ENCODE peak calls at places on chromosomes 12 and 14, in five cellular contexts. U, D, F, S and M are unnamed samples. For H3K9me3, the result is how much of the 10 kb centered on the place peaks cover.

GRCh38 chr14:77045570-77045890 is 17.0 kb upstream of the IRF2BPL start:
- DNase-seq in U (no peak), S (no peak), F (no peak), D (peak), M (no peak)

GRCh38 chr14:63833728-63834127 is 19.1 kb upstream of the SYNE2 start:
- DNase-seq in S (no peak), D (no peak), F (no peak), U (no peak), M (no peak)

GRCh38 chr12:47032644-47033043 is 46.8 kb upstream of the PCED1B start:
- DNase-seq in U (no peak), S (peak), D (no peak), F (no peak), M (no peak)

GRCh38 chr12:88802307-88802706 is 222.0 kb upstream of the KITLG start:
- DNase-seq in S (no peak), U (no peak), D (no peak), F (no peak), M (no peak)

GRCh38 chr14:60642790-60643397 is 6.4 kb downstream of the SIX1 start:
- DNase-seq in F (no peak), D (peak), S (no peak), U (no peak), M (no peak)

GRCh38 chr12:102903318-102904007 is 13.6 kb downstream of the PAH start:
- DNase-seq in F (no peak), D (no peak), U (no peak), S (no peak), M (no peak)

GRCh38 chr12:111412007-111412829 is 6.5 kb downstream of the SH2B3 start:
- DNase-seq in D (no peak), F (no peak), U (peak), S (no peak), M (no peak)

GRCh38 chr12:1832801-1833595 is 12.6 kb downstream of the LRTM2 start:
- DNase-seq in S (no peak), F (no peak), D (peak), U (no peak), M (no peak)

GRCh38 chr12:98845957-98846356 is 200.9 kb downstream of the APAF1 start:
- DNase-seq in S (no peak), D (no peak), U (no peak), F (no peak), M (no peak)

GRCh38 chr14:105980224-105980623 is 453.8 kb downstream of the TMEM121 start:
- DNase-seq in S (no peak), F (no peak), U (no peak), D (no peak), M (no peak)
- H3K9me3 ChIP-seq in S (under half), F (under half), U (under half), D (under half), M (under half)

GRCh38 chr14:99475179-99475578 is 5.5 kb downstream of the SETD3 start:
- DNase-seq in F (no peak), U (no peak), S (no peak), D (no peak), M (no peak)
- TF ChIP-seq CTCF in F (no peak), U (no peak), S (no peak), D (no peak), M (no peak)

GRCh38 chr14:73462078-73462715 is 3.9 kb upstream of the NUMB start:
- DNase-seq in U (no peak), F (peak), S (no peak), D (no peak), M (peak)
- H3K27ac ChIP-seq in U (peak), F (no peak), S (no peak), D (peak), M (peak)

GRCh38 chr14:106222736-106223135 is 696.4 kb downstream of the TMEM121 start:
- DNase-seq in F (no peak), D (no peak), S (no peak), U (no peak), M (no peak)
- H3K9me3 ChIP-seq in F (under half), D (under half), S (under half), U (under half), M (under half)

GRCh38 chr14:71618716-71619115 is 313.5 kb upstream of the RGS6 start:
- DNase-seq in D (no peak), S (no peak), U (no peak), F (no peak), M (no peak)
- TF ChIP-seq CTCF in D (no peak), S (no peak), U (no peak), F (no peak), M (no peak)

DNA sequence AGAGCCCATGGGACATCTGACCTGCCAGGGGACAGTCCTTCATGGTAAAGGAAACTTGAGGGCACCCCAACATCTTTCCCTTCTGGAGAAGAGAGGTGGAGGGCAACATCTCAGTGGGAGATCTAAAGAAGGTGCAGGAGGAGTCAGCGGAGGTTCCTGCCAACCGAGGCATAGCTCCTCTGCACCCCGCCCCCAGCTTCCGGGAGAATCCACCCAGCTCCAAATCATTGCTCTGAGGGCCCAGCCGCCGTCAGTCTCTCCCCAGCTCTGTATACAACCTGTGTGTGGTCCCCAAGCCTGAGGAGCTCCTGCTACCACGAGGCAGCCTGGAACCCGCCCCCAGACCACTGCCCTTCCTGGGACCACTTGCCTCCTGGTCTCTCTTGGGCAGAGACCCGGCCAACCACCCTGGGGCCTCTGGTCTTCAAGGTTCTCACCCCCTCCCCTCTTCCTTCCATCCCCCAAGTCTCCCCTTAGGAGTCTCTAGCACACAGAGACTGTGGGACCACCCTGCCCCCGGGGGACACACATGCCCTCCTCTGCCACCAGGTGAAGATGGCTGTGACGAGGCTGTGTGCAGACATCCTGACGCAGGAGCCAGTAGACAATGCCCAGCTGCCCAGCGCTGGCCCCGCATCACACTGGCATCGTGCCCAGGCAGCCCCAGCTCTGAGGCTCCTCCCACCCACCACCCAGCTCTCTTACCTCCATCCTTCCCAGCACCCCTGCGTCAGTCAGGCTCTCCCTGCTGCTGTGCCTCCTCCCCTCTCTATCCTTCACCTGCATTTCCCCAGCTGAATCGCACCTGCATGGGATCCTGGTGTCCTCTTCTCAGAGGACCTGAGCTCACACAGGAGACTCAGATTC is 13.0 kb upstream of the NUDT14 start:
- DNase-seq in F (no peak), D (no peak), U (peak), S (no peak), M (no peak)
- H3K27ac ChIP-seq in F (peak), D (peak), U (no peak), S (no peak), M (peak)

GRCh38 chr14:37021406-37021805 is 151.0 kb downstream of the SLC25A21 start:
- DNase-seq in U (no peak), F (no peak), S (no peak), D (no peak), M (no peak)
- H3K9me3 ChIP-seq in U (under half), F (under half), S (under half), D (under half), M (under half)

DNA sequence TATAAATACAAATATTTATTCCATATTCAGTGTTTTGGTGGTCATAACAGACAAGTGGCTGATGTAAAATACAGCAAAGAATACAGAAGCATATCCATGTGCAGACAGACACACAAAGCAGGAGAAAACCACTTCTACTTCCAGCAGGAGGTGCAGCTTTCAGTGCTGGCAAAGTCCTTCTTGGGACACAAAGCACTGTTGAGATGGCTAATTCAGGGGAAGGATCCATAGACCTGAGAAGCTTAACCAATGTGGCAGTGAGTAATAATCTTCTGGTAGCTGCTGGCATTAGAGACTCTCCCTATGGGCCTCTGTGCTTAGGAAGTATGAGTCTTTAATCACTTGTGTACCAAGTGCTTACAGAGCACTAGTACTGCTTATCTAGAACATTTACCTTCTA is 26.8 kb downstream of the AMN1 start:
- DNase-seq in D (no peak), U (no peak), S (peak), F (no peak), M (no peak)
- TF ChIP-seq CTCF in D (peak), U (peak), S (no peak), F (no peak), M (peak)